ENCODE peak calls at places on chromosomes 2 and 18, in five cellular contexts. B, O, L, U and M are unnamed samples.

GRCh38 chr2:12533337-12533736 is 183.4 kb upstream of the TRIB2 start:
- DNase-seq in O (no peak), U (no peak), L (no peak), B (no peak), M (no peak)

GRCh38 chr2:74849228-74849892 is 15.4 kb downstream of the HK2 start:
- DNase-seq in L (no peak), O (no peak), U (no peak), B (no peak), M (no peak)

GRCh38 chr2:233355916-233356315 is 1.6 kb downstream of the DGKD start:
- DNase-seq in B (no peak), L (no peak), U (no peak), O (no peak), M (no peak)

GRCh38 chr2:229443141-229443540 is 172.1 kb upstream of the PID1 start:
- DNase-seq in B (no peak), L (no peak), O (no peak), U (no peak), M (no peak)

GRCh38 chr2:241228860-241229516 is 40.5 kb downstream of the ANO7 start:
- DNase-seq in O (no peak), U (no peak), L (no peak), B (no peak), M (no peak)

GRCh38 chr2:219207884-219208740 is 1.5 kb downstream of the ZFAND2B start:
- DNase-seq in B (no peak), U (no peak), O (peak), L (peak), M (peak)

GRCh38 chr18:74493689-74494088 is 2.5 kb upstream of the CNDP2 start:
- DNase-seq in O (peak), L (peak), B (peak), U (no peak), M (no peak)

GRCh38 chr2:9230051-9230802 is 23.6 kb downstream of the ASAP2 start:
- DNase-seq in L (no peak), B (no peak), U (no peak), O (peak), M (no peak)

GRCh38 chr2:20532634-20533437 is 86.0 kb downstream of the RHOB start:
- DNase-seq in U (no peak), O (no peak), B (no peak), L (no peak), M (no peak)

GRCh38 chr18:4068552-4069158 is 386.5 kb downstream of the DLGAP1 start:
- DNase-seq in B (peak), L (peak), U (peak), O (peak), M (no peak)

GRCh38 chr2:232871835-232872736 is 2.0 kb downstream of the SNORC start:
- DNase-seq in L (no peak), O (no peak), B (no peak), U (no peak), M (no peak)

GRCh38 chr2:100114011-100114433 is 28.4 kb downstream of the AFF3 start:
- DNase-seq in B (no peak), O (no peak), L (no peak), U (no peak), M (no peak)

GRCh38 chr2:98927059-98927458 is 9.0 kb downstream of the CRACDL start:
- DNase-seq in B (no peak), U (no peak), O (no peak), L (no peak), M (no peak)

GRCh38 chr18:39519741-39520140 is 1954.1 kb upstream of the CELF4 start:
- DNase-seq in O (no peak), B (no peak), U (no peak), L (no peak), M (no peak)

GRCh38 chr18:9333441-9334350 is 877 bp upstream of the TWSG1 start:
- DNase-seq in U (no peak), L (no peak), B (no peak), O (no peak), M (peak)

GRCh38 chr2:119592436-119592835 is 48.2 kb downstream of the CFAP221 start:
- DNase-seq in B (no peak), O (no peak), L (no peak), U (no peak), M (no peak)

GRCh38 chr2:42903821-42904575 is 111.6 kb upstream of the HAAO start:
- DNase-seq in L (no peak), O (no peak), B (peak), U (no peak), M (no peak)